ENCODE peak calls at places on chromosomes 3 and 15, in seven cellular contexts. G is activated CD8-positive, alpha-beta memory T cell treated with anti-CD3 and anti-CD28 coated beads, Interleukin-2, amount 10 ng/mL, durations not matched to agents 7 days and 5 days; V is lower lobe of right lung; P is HFFc6; L is AG04450; S is substantia nigra; Q is psoas muscle. Y is an unnamed sample.

GRCh38 chr15:67082007-67082536 is 16.7 kb downstream of the SMAD3 start:
- DNase-seq in G (peak), V (peak), P (no peak), L (no peak), S (no peak), Q (no peak), Y (no peak)

GRCh38 chr15:99138491-99138982 is 33.7 kb downstream of the SYNM start:
- DNase-seq in G (peak), V (no peak), P (no peak), L (no peak), S (no peak), Q (no peak), Y (no peak)

GRCh38 chr3:117752984-117753717 is 1043.6 kb downstream of the TUSC7 start:
- DNase-seq in G (no peak), V (no peak), P (peak), L (peak), S (no peak), Q (no peak), Y (no peak)

GRCh38 chr3:195451373-195452000 is 8.7 kb upstream of the ACAP2 start:
- DNase-seq in G (no peak), V (no peak), P (no peak), L (no peak), S (no peak), Q (no peak), Y (no peak)

GRCh38 chr15:67882487-67883227 is 42.8 kb upstream of the RNU6-1 start:
- DNase-seq in G (no peak), V (no peak), P (no peak), L (no peak), S (no peak), Q (no peak), Y (no peak)

GRCh38 chr3:88988906-88989305 is 118.5 kb upstream of the EPHA3 start:
- DNase-seq in G (no peak), V (no peak), P (no peak), L (no peak), S (no peak), Q (no peak), Y (no peak)

GRCh38 chr3:77467702-77468407 is 428.0 kb downstream of the ROBO2 start:
- DNase-seq in G (no peak), V (no peak), P (no peak), L (no peak), S (no peak), Q (no peak), Y (no peak)

GRCh38 chr3:39149059-39149455 is 4.3 kb downstream of the CSRNP1 start:
- DNase-seq in G (no peak), V (no peak), P (no peak), L (no peak), S (no peak), Q (no peak), Y (no peak)

GRCh38 chr15:40937762-40938529 is 8.8 kb downstream of the DLL4 start:
- DNase-seq in G (no peak), V (no peak), P (peak), L (no peak), S (no peak), Q (no peak), Y (peak)

GRCh38 chr3:53938645-53939044 is 47.0 kb upstream of the SELENOK start:
- DNase-seq in G (peak), V (no peak), P (peak), L (no peak), S (no peak), Q (no peak), Y (peak)

GRCh38 chr3:196431193-196432136 is 762 bp downstream of the UBXN7 start:
- DNase-seq in G (peak), V (peak), P (peak), L (no peak), S (no peak), Q (peak), Y (peak)

GRCh38 chr3:99482191-99482590 is 156.2 kb upstream of the COL8A1 start:
- DNase-seq in G (no peak), V (no peak), P (no peak), L (no peak), S (no peak), Q (no peak), Y (no peak)

GRCh38 chr3:58659051-58659675 is 7.4 kb downstream of the FAM3D start:
- DNase-seq in G (no peak), V (no peak), P (peak), L (no peak), S (no peak), Q (no peak), Y (peak)

GRCh38 chr3:16243706-16244490 is 20.8 kb downstream of the DPH3 start:
- DNase-seq in G (no peak), V (no peak), P (no peak), L (no peak), S (no peak), Q (peak), Y (peak)

GRCh38 chr3:13507791-13508339 is 27.8 kb downstream of the HDAC11 start:
- DNase-seq in G (no peak), V (peak), P (peak), L (no peak), S (no peak), Q (no peak), Y (no peak)

GRCh38 chr3:14541646-14542045 is 1.5 kb upstream of the GRIP2 start:
- DNase-seq in G (no peak), V (no peak), P (no peak), L (no peak), S (no peak), Q (no peak), Y (no peak)

GRCh38 chr3:68945231-68945630 is 12.9 kb upstream of the TAFA4 start:
- DNase-seq in G (no peak), V (no peak), P (no peak), L (no peak), S (no peak), Q (no peak), Y (no peak)

GRCh38 chr3:102682761-102683160 is 247.9 kb downstream of the ZPLD1 start:
- DNase-seq in G (no peak), V (no peak), P (no peak), L (no peak), S (no peak), Q (no peak), Y (no peak)

GRCh38 chr3:47343471-47343971 is 37.3 kb upstream of the PTPN23 start:
- DNase-seq in G (no peak), V (no peak), P (no peak), L (no peak), S (no peak), Q (no peak), Y (no peak)

GRCh38 chr3:42705962-42706585 is 3.5 kb upstream of the HHATL start:
- DNase-seq in G (no peak), V (peak), P (no peak), L (no peak), S (no peak), Q (no peak), Y (no peak)

GRCh38 chr3:108432431-108432830 is 78.0 kb downstream of the MYH15 start:
- DNase-seq in G (no peak), V (no peak), P (no peak), L (no peak), S (no peak), Q (no peak), Y (no peak)

GRCh38 chr3:193240436-193240849 is 579 bp upstream of the PLAAT1 start:
- DNase-seq in G (no peak), V (no peak), P (no peak), L (no peak), S (no peak), Q (peak), Y (no peak)

GRCh38 chr15:96827981-96828380 is 497.5 kb downstream of the NR2F2 start:
- DNase-seq in G (no peak), V (no peak), P (no peak), L (no peak), S (no peak), Q (no peak), Y (no peak)

GRCh38 chr3:30508319-30508718 is 98.1 kb upstream of the TGFBR2 start:
- DNase-seq in G (no peak), V (no peak), P (no peak), L (no peak), S (no peak), Q (no peak), Y (no peak)

GRCh38 chr3:194269610-194270145 is 81.5 kb downstream of the CPN2 start:
- DNase-seq in G (no peak), V (peak), P (no peak), L (no peak), S (peak), Q (peak), Y (no peak)

GRCh38 chr3:22947741-22948140 is 255.4 kb upstream of the UBE2E2 start:
- DNase-seq in G (no peak), V (no peak), P (no peak), L (no peak), S (no peak), Q (no peak), Y (no peak)

GRCh38 chr15:51382787-51383186 is 41.3 kb downstream of the GLDN start:
- DNase-seq in G (no peak), V (no peak), P (peak), L (peak), S (no peak), Q (no peak), Y (no peak)

GRCh38 chr15:91926871-91927270 is 73.4 kb downstream of the SLCO3A1 start:
- DNase-seq in G (no peak), V (no peak), P (no peak), L (no peak), S (no peak), Q (no peak), Y (no peak)

GRCh38 chr3:58222161-58222724 is 11.5 kb upstream of the DNASE1L3 start:
- DNase-seq in G (no peak), V (no peak), P (no peak), L (no peak), S (no peak), Q (no peak), Y (peak)

GRCh38 chr3:33440328-33440577 is at the start of gene UBP1:
- DNase-seq in G (no peak), V (peak), P (no peak), L (no peak), S (no peak), Q (peak), Y (no peak)

GRCh38 chr3:63753567-63753966 is 65.5 kb upstream of the C3orf49 start:
- DNase-seq in G (no peak), V (no peak), P (peak), L (no peak), S (no peak), Q (no peak), Y (no peak)

GRCh38 chr15:75065467-75065850 is 42.1 kb downstream of the PPCDC start:
- DNase-seq in G (no peak), V (no peak), P (no peak), L (no peak), S (no peak), Q (no peak), Y (no peak)

GRCh38 chr15:69576035-69576526 is 123.5 kb downstream of the RPLP1 start:
- DNase-seq in G (peak), V (peak), P (no peak), L (no peak), S (no peak), Q (peak), Y (peak)

GRCh38 chr15:68526269-68526668 is 52.5 kb upstream of the CORO2B start:
- DNase-seq in G (no peak), V (no peak), P (peak), L (no peak), S (no peak), Q (no peak), Y (no peak)

GRCh38 chr3:196942915-196943277 is 568 bp upstream of the NCBP2 start:
- DNase-seq in G (peak), V (no peak), P (no peak), L (no peak), S (no peak), Q (peak), Y (peak)